ENCODE peak calls at places on chromosome 4, in four cellular contexts. C is mesendoderm, F is H1, J is H9. D is an unnamed sample. For H3K79me1, the result is how much of the 10 kb centered on the place peaks cover.

GRCh38 chr4:29972121-29972520 is 748.0 kb upstream of the PCDH7 start:
- DNase-seq in J (no peak), F (no peak), C (no peak), D (peak)

GRCh38 chr4:173088144-173088543 is 80.5 kb upstream of the GALNT7 start:
- DNase-seq in C (no peak), J (no peak), F (no peak), D (no peak)

GRCh38 chr4:45033676-45034410 is 307.5 kb upstream of the GNPDA2 start:
- DNase-seq in C (peak), F (no peak), J (peak), D (no peak)

GRCh38 chr4:69713593-69713992 is 46.8 kb downstream of the SULT1B1 start:
- DNase-seq in J (no peak), F (no peak), C (no peak), D (peak)

GRCh38 chr4:15917297-15917696 is 21.2 kb downstream of the FGFBP1 start:
- DNase-seq in F (no peak), J (no peak), C (no peak), D (no peak)

GRCh38 chr4:113686950-113687718 is 74.4 kb downstream of the CAMK2D start:
- DNase-seq in F (no peak), J (no peak), C (no peak), D (no peak)

GRCh38 chr4:78621395-78621794 is 69.8 kb downstream of the ANXA3 start:
- DNase-seq in C (peak), J (no peak), F (no peak), D (peak)

GRCh38 chr4:40178672-40179071 is 18.2 kb upstream of the RHOH start:
- DNase-seq in J (no peak), C (no peak), F (peak), D (no peak)

GRCh38 chr4:37603070-37603468 is 83.1 kb downstream of the RELL1 start:
- DNase-seq in C (peak), J (peak), F (peak), D (peak)

GRCh38 chr4:149884046-149884445 is 68.4 kb upstream of the IQCM start:
- DNase-seq in F (no peak), C (no peak), J (no peak), D (no peak)

GRCh38 chr4:127249066-127249766 is 383.5 kb upstream of the INTU start:
- DNase-seq in C (no peak), F (no peak), J (no peak), D (peak)

GRCh38 chr4:150518559-150518958 is 63.4 kb upstream of the MAB21L2 start:
- DNase-seq in F (no peak), J (no peak), C (peak), D (peak)

GRCh38 chr4:32884198-32884597 is 2164.0 kb downstream of the PCDH7 start:
- DNase-seq in J (no peak), C (peak), F (no peak), D (peak)

GRCh38 chr4:184267673-184268573 is 50.2 kb upstream of the ENPP6 start:
- DNase-seq in C (peak), F (no peak), J (peak), D (peak)

GRCh38 chr4:180164799-180165198 is 2078.4 kb upstream of the TENM3 start:
- DNase-seq in F (no peak), J (no peak), C (no peak), D (peak)

GRCh38 chr4:30818541-30818940 is 98.4 kb downstream of the PCDH7 start:
- DNase-seq in J (no peak), C (no peak), F (no peak), D (no peak)

GRCh38 chr4:81335221-81335912 is 120.3 kb upstream of the PRKG2 start:
- DNase-seq in F (no peak), C (no peak), J (no peak), D (no peak)

GRCh38 chr4:111946789-111947188 is 198.5 kb upstream of the FAM241A start:
- DNase-seq in C (no peak), F (no peak), J (no peak), D (no peak)

GRCh38 chr4:13892739-13893105 is 265.2 kb upstream of the BOD1L1 start:
- DNase-seq in C (peak), F (no peak), J (no peak), D (peak)

GRCh38 chr4:1948892-1949436 is 59.8 kb downstream of the NELFA start:
- DNase-seq in C (no peak), F (no peak), J (no peak), D (no peak)

GRCh38 chr4:1948232-1948631 is 60.5 kb downstream of the NELFA start:
- DNase-seq in F (no peak), J (no peak), C (no peak), D (no peak)

GRCh38 chr4:1943928-1944327 is 64.8 kb downstream of the NELFA start:
- DNase-seq in J (no peak), F (no peak), C (peak), D (no peak)

GRCh38 chr4:1945912-1946311 is 62.9 kb downstream of the NELFA start:
- DNase-seq in J (no peak), F (no peak), C (no peak), D (no peak)

DNA sequence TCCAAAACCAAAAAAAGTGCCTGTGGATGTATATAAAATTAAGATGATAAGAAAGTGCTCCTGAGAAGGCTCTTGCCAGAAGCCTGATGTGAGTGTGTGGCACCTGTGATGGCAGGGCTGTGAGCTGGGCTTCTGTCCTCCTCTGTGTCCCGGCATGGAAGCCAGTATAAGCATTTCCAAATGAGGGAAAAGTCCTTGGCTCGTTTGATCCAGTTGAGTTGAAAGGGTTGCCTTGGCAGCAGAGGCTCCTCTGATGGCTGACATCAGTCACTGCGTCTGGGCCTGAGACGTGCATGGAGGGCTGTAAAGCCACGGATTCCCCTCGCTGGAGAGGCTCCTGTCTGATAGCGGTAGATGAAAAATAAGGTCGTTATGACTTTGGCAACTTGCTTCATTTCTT is 63.3 kb downstream of the NELFA start:
- DNase-seq in J (no peak), C (peak), F (no peak), D (no peak)
- H3K79me1 ChIP-seq in J (under half), C (under half), F (under half), D (under half)

GRCh38 chr4:48375651-48376291 is 34.4 kb downstream of the SLAIN2 start:
- DNase-seq in F (no peak), C (no peak), J (no peak), D (peak)
- H2AK5ac ChIP-seq in F (no peak), C (no peak), J (no peak), D (no peak)

GRCh38 chr4:6753891-6754290 is 28.6 kb upstream of the KIAA0232 start:
- DNase-seq in F (no peak), C (no peak), J (no peak), D (no peak)

GRCh38 chr4:6750302-6751221 is 32.0 kb upstream of the KIAA0232 start:
- DNase-seq in C (no peak), J (no peak), F (no peak), D (no peak)

GRCh38 chr4:6753103-6753560 is 29.4 kb upstream of the KIAA0232 start:
- DNase-seq in C (no peak), F (no peak), J (no peak), D (no peak)

GRCh38 chr4:6752486-6752829 is 30.1 kb upstream of the KIAA0232 start:
- DNase-seq in C (no peak), F (no peak), J (no peak), D (no peak)

GRCh38 chr4:6751611-6752485 is 30.7 kb upstream of the KIAA0232 start:
- DNase-seq in J (no peak), C (peak), F (no peak), D (peak)
- H3K79me1 ChIP-seq in J (under half), C (under half), F (under half), D (under half)

GRCh38 chr4:166913926-166914325 is 320.4 kb downstream of the SPOCK3 start:
- DNase-seq in J (no peak), C (no peak), F (no peak), D (no peak)
- H2AK5ac ChIP-seq in J (no peak), C (no peak), F (no peak), D (no peak)

DNA sequence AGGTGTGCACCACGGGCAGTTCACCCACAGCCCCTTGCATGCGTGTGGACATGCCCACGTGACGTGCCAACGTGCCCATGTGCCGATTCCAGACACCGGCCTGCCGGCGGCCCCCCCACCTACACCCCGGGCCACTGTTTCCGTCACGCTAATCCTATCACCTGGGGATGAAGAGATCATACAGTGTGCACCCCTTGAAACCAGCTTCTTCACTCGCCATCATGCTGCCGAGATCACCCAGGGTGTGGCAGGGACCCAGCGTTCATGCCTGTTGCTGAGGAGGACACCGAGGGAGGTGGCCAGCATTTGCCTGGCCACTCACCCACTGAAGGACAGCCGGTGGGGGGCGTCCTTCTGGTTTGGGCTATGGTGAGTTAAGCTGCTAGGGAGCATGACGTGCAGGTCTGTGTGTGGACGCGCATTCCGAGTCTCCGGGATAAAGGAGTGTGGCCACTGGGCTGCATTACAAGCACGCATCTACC is 14.1 kb downstream of the CTBP1 start:
- DNase-seq in J (no peak), F (no peak), C (no peak), D (no peak)
- H3K79me1 ChIP-seq in J (under half), F (under half), C (under half), D (under half)

DNA sequence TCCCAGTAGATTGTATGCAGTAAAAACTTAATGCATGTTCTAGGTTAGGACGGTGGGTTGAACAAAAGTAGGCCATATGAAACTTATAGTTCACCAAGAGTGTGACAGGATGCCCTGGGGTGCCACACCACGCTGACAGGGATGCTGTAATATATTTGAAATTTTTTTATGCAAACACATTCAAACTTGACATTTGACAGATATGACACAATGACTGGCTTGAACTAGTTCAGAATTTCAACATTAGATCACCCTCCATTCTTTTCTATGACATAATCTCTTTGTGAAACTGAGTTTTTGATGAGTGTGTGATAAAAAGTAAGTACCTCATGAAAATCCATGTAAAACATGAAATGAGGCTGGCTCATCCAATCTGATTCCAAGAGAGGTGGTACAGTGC is 198.4 kb downstream of the PALLD start:
- DNase-seq in F (no peak), J (no peak), C (no peak), D (no peak)
- H2AK5ac ChIP-seq in F (no peak), J (no peak), C (no peak), D (no peak)

DNA sequence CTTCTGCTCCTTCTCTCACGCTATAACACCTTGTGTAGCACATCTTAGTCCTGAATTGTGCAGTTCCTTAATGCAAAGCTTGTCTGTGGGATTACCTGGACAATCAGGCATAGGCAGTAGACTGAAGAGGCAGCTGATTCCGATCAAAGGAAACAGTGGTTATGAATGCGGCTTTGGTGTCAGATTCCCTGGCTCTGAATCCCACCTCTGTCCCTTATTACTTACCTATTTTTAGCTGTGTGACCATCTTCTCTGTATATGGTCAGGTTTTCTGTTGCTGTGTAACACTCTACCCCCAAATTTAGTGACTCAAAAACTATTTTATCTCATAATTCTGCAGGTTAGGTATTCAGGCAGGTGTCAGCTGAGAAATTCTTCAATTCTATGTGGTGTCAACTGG is 3.2 kb downstream of the ZBTB49 start:
- DNase-seq in F (no peak), J (no peak), C (no peak), D (no peak)
- H3K79me1 ChIP-seq in F (under half), J (under half), C (under half), D (half or more)

D was measured in mesenchymal stem cell.